ENCODE peak calls at places on chromosomes 1 and 21, in seven cellular contexts. One of them, this sample, is unnamed.

GRCh38 chr1:94832446-94832845 is 12.3 kb downstream of the SLC44A3 start:
- DNase-seq in endothelial cell of umbilical vein: no peak
- DNase-seq in vagina: no peak
- DNase-seq in body of pancreas: no peak
- DNase-seq in ovary: no peak
- DNase-seq in prostate gland: no peak
- DNase-seq in esophagus squamous epithelium: no peak
- DNase-seq in this sample: no peak

GRCh38 chr1:4512622-4513021 is 141.8 kb upstream of the AJAP1 start:
- DNase-seq in esophagus squamous epithelium: no peak
- DNase-seq in endothelial cell of umbilical vein: no peak
- DNase-seq in prostate gland: no peak
- DNase-seq in ovary: peak; percentile 20
- DNase-seq in vagina: no peak
- DNase-seq in body of pancreas: no peak
- DNase-seq in this sample: no peak

GRCh38 chr1:180930687-180931086 is 18.0 kb downstream of the KIAA1614 start:
- DNase-seq in endothelial cell of umbilical vein: no peak
- DNase-seq in esophagus squamous epithelium: no peak
- DNase-seq in vagina: no peak
- DNase-seq in prostate gland: no peak
- DNase-seq in body of pancreas: no peak
- DNase-seq in ovary: no peak
- DNase-seq in this sample: no peak

GRCh38 chr1:201172999-201173610 is 17.5 kb upstream of the IGFN1 start:
- DNase-seq in body of pancreas: no peak
- DNase-seq in ovary: no peak
- DNase-seq in prostate gland: no peak
- DNase-seq in vagina: no peak
- DNase-seq in esophagus squamous epithelium: no peak
- DNase-seq in endothelial cell of umbilical vein: no peak
- DNase-seq in this sample: no peak

GRCh38 chr1:26706315-26706714 is 10.5 kb downstream of the ARID1A start:
- DNase-seq in prostate gland: no peak
- DNase-seq in ovary: peak; percentile 19
- DNase-seq in esophagus squamous epithelium: no peak
- DNase-seq in endothelial cell of umbilical vein: no peak
- DNase-seq in vagina: no peak
- DNase-seq in body of pancreas: no peak
- DNase-seq in this sample: no peak

GRCh38 chr1:18265641-18266040 is 158.0 kb downstream of the IGSF21 start:
- DNase-seq in prostate gland: no peak
- DNase-seq in ovary: no peak
- DNase-seq in body of pancreas: no peak
- DNase-seq in vagina: no peak
- DNase-seq in endothelial cell of umbilical vein: no peak
- DNase-seq in esophagus squamous epithelium: no peak
- DNase-seq in this sample: no peak

GRCh38 chr21:44991538-44992483 is 52.0 kb downstream of the SLX9 start:
- DNase-seq in prostate gland: no peak
- DNase-seq in vagina: no peak
- DNase-seq in ovary: peak; percentile 47
- DNase-seq in endothelial cell of umbilical vein: no peak
- DNase-seq in esophagus squamous epithelium: no peak
- DNase-seq in body of pancreas: no peak
- DNase-seq in this sample: no peak

GRCh38 chr1:177302365-177303044 is 131.7 kb downstream of the BRINP2 start:
- DNase-seq in prostate gland: no peak
- DNase-seq in endothelial cell of umbilical vein: no peak
- DNase-seq in vagina: no peak
- DNase-seq in esophagus squamous epithelium: no peak
- DNase-seq in body of pancreas: peak; percentile 11
- DNase-seq in ovary: no peak
- DNase-seq in this sample: no peak

GRCh38 chr1:6592441-6592840 is 10.2 kb downstream of the KLHL21 start:
- DNase-seq in prostate gland: no peak
- DNase-seq in esophagus squamous epithelium: no peak
- DNase-seq in body of pancreas: no peak
- DNase-seq in ovary: no peak
- DNase-seq in endothelial cell of umbilical vein: no peak
- DNase-seq in vagina: no peak
- DNase-seq in this sample: no peak

GRCh38 chr1:112099979-112100378 is 110.5 kb upstream of the KCND3 start:
- DNase-seq in prostate gland: no peak
- DNase-seq in ovary: no peak
- DNase-seq in body of pancreas: no peak
- DNase-seq in esophagus squamous epithelium: no peak
- DNase-seq in endothelial cell of umbilical vein: no peak
- DNase-seq in vagina: no peak
- DNase-seq in this sample: no peak
- H3K27ac ChIP-seq in prostate gland: no peak overlapping the region
- H3K27ac ChIP-seq in ovary: no peak overlapping the region
- H3K27ac ChIP-seq in body of pancreas: no peak overlapping the region
- H3K27ac ChIP-seq in esophagus squamous epithelium: no peak overlapping the region
- H3K27ac ChIP-seq in endothelial cell of umbilical vein: no peak overlapping the region
- H3K27ac ChIP-seq in vagina: no peak overlapping the region
- H3K27ac ChIP-seq in this sample: no peak overlapping the region

DNA sequence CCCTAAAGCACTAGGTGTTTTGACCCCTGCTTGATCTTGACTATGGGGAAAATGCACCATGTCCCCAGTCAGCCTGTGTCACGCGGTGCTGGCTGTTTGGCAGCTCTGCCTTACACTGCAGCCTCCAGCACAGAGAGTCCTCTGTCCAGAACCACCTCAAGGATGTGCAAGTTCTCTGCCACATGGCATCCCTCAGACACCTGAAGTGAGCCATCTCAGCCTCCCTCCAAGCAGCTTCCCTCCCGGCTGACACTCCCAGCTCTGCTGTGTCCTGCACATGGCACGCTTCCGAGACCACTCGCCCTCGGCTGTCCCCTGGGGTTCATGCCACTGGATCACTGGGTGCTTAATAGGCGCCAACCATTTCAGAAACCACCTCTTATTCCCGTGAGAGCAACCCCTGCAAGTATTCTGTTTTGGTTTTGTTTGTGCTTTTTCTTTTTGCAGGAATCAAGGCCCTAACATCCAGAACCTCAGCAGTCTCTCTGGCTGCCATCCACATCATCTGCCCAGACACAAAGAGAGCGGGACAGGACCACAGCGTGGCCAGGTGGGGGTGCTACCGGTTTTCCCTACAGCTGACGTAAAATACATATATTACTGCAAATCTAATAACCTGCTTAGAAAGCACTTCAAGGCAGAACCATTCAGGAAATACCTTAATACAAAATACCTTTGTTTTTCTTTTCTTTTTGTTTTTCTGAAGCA is 45.7 kb downstream of the CAPZB start:
- DNase-seq in prostate gland: peak; percentile 62
- DNase-seq in body of pancreas: no peak
- DNase-seq in vagina: no peak
- DNase-seq in esophagus squamous epithelium: no peak
- DNase-seq in endothelial cell of umbilical vein: peak; percentile 33
- DNase-seq in ovary: peak; percentile 61
- DNase-seq in this sample: no peak
- TF ChIP-seq POLR2A in prostate gland: no peak
- TF ChIP-seq POLR2A in body of pancreas: no peak
- TF ChIP-seq POLR2A in vagina: no peak
- TF ChIP-seq POLR2A in esophagus squamous epithelium: no peak
- TF ChIP-seq POLR2A in endothelial cell of umbilical vein: no peak
- TF ChIP-seq POLR2A in ovary: no peak
- TF ChIP-seq POLR2A in this sample: no peak

DNA sequence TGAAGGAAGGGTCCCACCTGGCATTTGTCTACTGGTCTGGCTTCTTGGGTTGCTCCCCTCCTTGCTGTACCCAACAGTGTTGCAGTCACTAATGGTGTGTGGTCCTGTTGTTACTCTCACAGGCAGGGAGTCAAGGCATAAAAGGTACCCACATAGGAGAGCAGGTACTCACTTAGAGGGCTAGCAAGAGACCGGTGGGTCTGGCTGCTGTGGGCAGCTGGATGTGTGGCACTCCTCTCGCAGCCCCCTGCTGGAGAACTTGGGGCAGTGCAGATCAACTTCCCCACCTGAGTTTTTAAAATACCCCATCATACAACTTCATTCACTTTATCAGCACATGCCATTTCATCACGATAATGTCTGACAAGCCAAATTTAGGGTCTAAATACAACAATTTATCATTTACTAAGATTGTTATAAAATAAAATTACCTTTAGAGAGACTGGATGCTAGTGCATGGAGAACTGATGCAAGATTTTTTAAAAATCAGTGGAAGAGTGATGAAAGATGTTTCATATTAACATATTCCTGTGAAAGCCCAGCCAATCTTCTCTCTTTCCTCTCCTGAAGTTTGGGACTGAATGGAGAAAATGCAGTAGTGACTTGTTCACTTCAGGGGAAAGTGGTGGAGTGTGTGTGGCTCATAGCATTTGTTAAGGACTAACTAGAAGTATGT is 42.8 kb downstream of the ACP6 start:
- DNase-seq in prostate gland: peak; percentile 22
- DNase-seq in endothelial cell of umbilical vein: peak; percentile 48
- DNase-seq in body of pancreas: peak; percentile 54
- DNase-seq in ovary: peak; percentile 45
- DNase-seq in vagina: no peak
- DNase-seq in esophagus squamous epithelium: no peak
- DNase-seq in this sample: no peak
- H3K27ac ChIP-seq in prostate gland: no peak overlapping the region
- H3K27ac ChIP-seq in endothelial cell of umbilical vein: no peak overlapping the region
- H3K27ac ChIP-seq in body of pancreas: no peak overlapping the region
- H3K27ac ChIP-seq in ovary: no peak overlapping the region
- H3K27ac ChIP-seq in vagina: no peak overlapping the region
- H3K27ac ChIP-seq in esophagus squamous epithelium: no peak overlapping the region
- H3K27ac ChIP-seq in this sample: no peak overlapping the region

DNA sequence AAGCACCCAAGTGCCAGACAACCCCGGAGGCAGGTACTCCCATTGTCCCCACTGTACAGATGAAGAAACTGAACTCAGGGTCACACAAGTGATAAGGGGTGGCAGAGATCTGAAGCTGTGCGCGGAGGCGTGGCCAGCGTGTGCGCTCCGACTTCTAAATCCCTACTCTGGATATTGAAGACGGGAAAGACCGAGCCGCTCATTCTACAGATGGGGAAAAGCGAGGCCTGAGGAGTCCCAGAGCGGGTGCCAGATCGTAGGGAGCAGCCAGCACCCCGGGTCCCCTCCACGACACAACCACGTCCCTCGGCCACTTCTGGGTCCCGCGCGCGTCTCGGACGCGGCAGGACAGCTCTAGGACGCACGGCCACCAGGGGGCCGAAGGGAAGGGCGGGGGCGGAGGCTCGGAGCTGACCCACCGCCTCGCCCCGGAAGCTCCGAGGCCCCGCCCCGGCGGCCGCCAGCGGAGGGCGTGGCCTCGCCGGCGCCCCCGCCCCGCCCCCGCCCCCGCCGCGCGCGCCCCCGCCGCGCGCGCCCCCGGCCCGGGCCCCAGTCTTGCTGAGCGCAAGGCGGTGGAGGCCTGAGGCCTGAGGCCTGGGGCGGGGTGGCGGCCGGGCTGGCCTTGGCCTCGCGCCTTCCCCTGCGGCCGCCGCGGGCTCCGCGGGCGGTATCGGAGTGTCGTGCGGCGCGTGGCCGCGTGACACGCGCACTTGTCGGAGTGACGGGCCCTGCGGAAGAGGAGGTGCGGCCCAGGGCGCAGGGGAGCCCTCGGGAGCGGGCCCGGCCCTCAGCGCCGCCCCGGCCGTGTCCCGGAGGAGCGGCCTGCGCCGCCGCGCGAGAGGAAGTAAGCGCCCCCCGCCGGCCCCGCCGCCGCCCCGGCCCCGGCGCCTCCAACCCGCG is at the start of gene H6PD:
- DNase-seq in esophagus squamous epithelium: no peak
- DNase-seq in endothelial cell of umbilical vein: peak; percentile 74
- DNase-seq in prostate gland: peak; percentile 73
- DNase-seq in ovary: peak; percentile 81
- DNase-seq in body of pancreas: peak; percentile 88
- DNase-seq in vagina: no peak
- DNase-seq in this sample: peak; percentile 70
- TF ChIP-seq POLR2A in esophagus squamous epithelium: peak; percentile 49
- TF ChIP-seq POLR2A in endothelial cell of umbilical vein: peak; percentile 96
- TF ChIP-seq POLR2A in prostate gland: peak; percentile 77
- TF ChIP-seq POLR2A in ovary: peak; percentile 84
- TF ChIP-seq POLR2A in body of pancreas: peak; percentile 85
- TF ChIP-seq POLR2A in vagina: no peak
- TF ChIP-seq POLR2A in this sample: peak; percentile 65

DNA sequence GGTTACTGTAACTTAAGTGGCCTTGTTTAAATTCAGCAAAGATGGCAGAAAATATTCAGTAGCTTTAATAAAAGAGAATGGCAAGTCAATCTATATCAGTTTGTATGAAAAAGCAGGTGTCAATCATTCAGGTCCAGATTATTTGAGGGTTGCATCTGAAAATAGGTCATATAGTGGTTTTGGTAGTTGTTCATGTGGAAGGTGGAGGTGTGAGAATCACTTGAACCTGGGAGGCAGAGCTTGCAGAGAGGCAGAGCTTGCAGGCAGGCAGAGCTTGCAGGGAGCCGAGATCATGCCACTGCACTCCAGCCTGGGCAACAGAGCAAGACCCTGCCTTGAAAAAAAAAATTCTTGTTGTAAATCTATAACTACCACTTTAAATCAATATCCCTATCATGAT is 88.6 kb downstream of the ZSWIM5 start:
- DNase-seq in prostate gland: no peak
- DNase-seq in ovary: no peak
- DNase-seq in esophagus squamous epithelium: no peak
- DNase-seq in vagina: no peak
- DNase-seq in endothelial cell of umbilical vein: no peak
- DNase-seq in body of pancreas: no peak
- DNase-seq in this sample: no peak
- H3K27ac ChIP-seq in prostate gland: no peak overlapping the region
- H3K27ac ChIP-seq in ovary: no peak overlapping the region
- H3K27ac ChIP-seq in esophagus squamous epithelium: no peak overlapping the region
- H3K27ac ChIP-seq in vagina: no peak overlapping the region
- H3K27ac ChIP-seq in endothelial cell of umbilical vein: no peak overlapping the region
- H3K27ac ChIP-seq in body of pancreas: no peak overlapping the region
- H3K27ac ChIP-seq in this sample: no peak overlapping the region

GRCh38 chr1:43300661-43301094 is at the start of gene TIE1:
- DNase-seq in ovary: no peak
- DNase-seq in endothelial cell of umbilical vein: peak; percentile 94
- DNase-seq in body of pancreas: no peak
- DNase-seq in esophagus squamous epithelium: no peak
- DNase-seq in prostate gland: no peak
- DNase-seq in vagina: no peak
- DNase-seq in this sample: no peak
- TF ChIP-seq POLR2A in ovary: no peak
- TF ChIP-seq POLR2A in endothelial cell of umbilical vein: peak; percentile 98
- TF ChIP-seq POLR2A in body of pancreas: no peak
- TF ChIP-seq POLR2A in esophagus squamous epithelium: no peak
- TF ChIP-seq POLR2A in prostate gland: no peak
- TF ChIP-seq POLR2A in vagina: no peak
- TF ChIP-seq POLR2A in this sample: no peak

DNA sequence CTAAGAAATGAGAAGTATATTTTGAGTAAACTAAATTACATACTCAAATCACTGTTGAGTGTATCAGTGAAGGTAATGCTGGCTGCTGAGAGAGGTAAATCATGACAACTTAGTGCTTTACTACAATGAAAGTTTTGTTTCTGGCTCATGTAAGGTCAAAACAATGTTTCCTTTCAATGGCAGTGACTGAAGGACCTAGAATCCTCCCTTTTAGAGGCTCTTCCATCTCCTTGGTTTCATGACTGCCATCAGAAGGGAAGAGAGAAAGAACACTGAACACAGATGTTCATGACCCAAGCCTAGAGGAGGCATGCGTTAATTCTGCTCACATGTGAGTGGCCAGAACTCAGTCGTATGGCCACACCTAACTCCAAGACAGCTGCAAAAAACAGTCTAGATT is 130.6 kb downstream of the AKT3 start:
- DNase-seq in ovary: no peak
- DNase-seq in body of pancreas: no peak
- DNase-seq in prostate gland: no peak
- DNase-seq in vagina: no peak
- DNase-seq in esophagus squamous epithelium: no peak
- DNase-seq in endothelial cell of umbilical vein: peak; percentile 32
- DNase-seq in this sample: no peak
- H3K27ac ChIP-seq in ovary: no peak overlapping the region
- H3K27ac ChIP-seq in body of pancreas: no peak overlapping the region
- H3K27ac ChIP-seq in prostate gland: no peak overlapping the region
- H3K27ac ChIP-seq in vagina: no peak overlapping the region
- H3K27ac ChIP-seq in esophagus squamous epithelium: no peak overlapping the region
- H3K27ac ChIP-seq in endothelial cell of umbilical vein: peak overlapping the region; percentile 63
- H3K27ac ChIP-seq in this sample: no peak overlapping the region